ENCODE peak calls at places on chromosome 4, in ten cellular contexts. One of them, this sample, is unnamed. For H3K4me1, the result is how much of the 10 kb centered on the place peaks cover.

GRCh38 chr4:139461022-139461421 is 7.1 kb downstream of the RAB33B start:
- DNase-seq in fibroblast of lung: no peak
- DNase-seq in lung: no peak
- DNase-seq in psoas muscle: no peak
- DNase-seq in suprapubic skin: no peak
- DNase-seq in mesendoderm: peak
- DNase-seq in sigmoid colon: no peak
- DNase-seq in pancreas: no peak
- DNase-seq in tibial artery: no peak
- DNase-seq in CD8-positive, alpha-beta memory T cell: no peak
- DNase-seq in this sample: no peak

GRCh38 chr4:49032440-49033161 is 46.5 kb downstream of the CWH43 start:
- DNase-seq in fibroblast of lung: no peak
- DNase-seq in lung: no peak
- DNase-seq in psoas muscle: no peak
- DNase-seq in suprapubic skin: no peak
- DNase-seq in mesendoderm: peak
- DNase-seq in sigmoid colon: no peak
- DNase-seq in pancreas: no peak
- DNase-seq in tibial artery: no peak
- DNase-seq in CD8-positive, alpha-beta memory T cell: no peak
- DNase-seq in this sample: no peak

GRCh38 chr4:11495291-11495690 is 66.6 kb upstream of the HS3ST1 start:
- DNase-seq in fibroblast of lung: peak
- DNase-seq in lung: no peak
- DNase-seq in psoas muscle: no peak
- DNase-seq in suprapubic skin: no peak
- DNase-seq in mesendoderm: no peak
- DNase-seq in sigmoid colon: no peak
- DNase-seq in pancreas: no peak
- DNase-seq in tibial artery: no peak
- DNase-seq in CD8-positive, alpha-beta memory T cell: no peak
- DNase-seq in this sample: no peak

GRCh38 chr4:82770607-82771006 is 28.0 kb downstream of the SCD5 start:
- DNase-seq in fibroblast of lung: no peak
- DNase-seq in lung: no peak
- DNase-seq in psoas muscle: no peak
- DNase-seq in suprapubic skin: no peak
- DNase-seq in mesendoderm: no peak
- DNase-seq in sigmoid colon: no peak
- DNase-seq in pancreas: no peak
- DNase-seq in tibial artery: no peak
- DNase-seq in CD8-positive, alpha-beta memory T cell: no peak
- DNase-seq in this sample: no peak

GRCh38 chr4:150173420-150173819 is 95.2 kb downstream of the DCLK2 start:
- DNase-seq in fibroblast of lung: peak
- DNase-seq in lung: no peak
- DNase-seq in psoas muscle: no peak
- DNase-seq in suprapubic skin: no peak
- DNase-seq in mesendoderm: no peak
- DNase-seq in sigmoid colon: no peak
- DNase-seq in pancreas: no peak
- DNase-seq in tibial artery: no peak
- DNase-seq in CD8-positive, alpha-beta memory T cell: no peak
- DNase-seq in this sample: no peak

GRCh38 chr4:130712038-130712437 is 1616.1 kb downstream of the C4orf33 start:
- DNase-seq in fibroblast of lung: peak
- DNase-seq in lung: no peak
- DNase-seq in psoas muscle: no peak
- DNase-seq in suprapubic skin: no peak
- DNase-seq in mesendoderm: no peak
- DNase-seq in sigmoid colon: no peak
- DNase-seq in pancreas: no peak
- DNase-seq in tibial artery: no peak
- DNase-seq in CD8-positive, alpha-beta memory T cell: no peak
- DNase-seq in this sample: no peak

GRCh38 chr4:147094228-147094627 is 148.6 kb upstream of the TTC29 start:
- DNase-seq in fibroblast of lung: no peak
- DNase-seq in lung: no peak
- DNase-seq in psoas muscle: no peak
- DNase-seq in suprapubic skin: no peak
- DNase-seq in mesendoderm: peak
- DNase-seq in sigmoid colon: no peak
- DNase-seq in pancreas: no peak
- DNase-seq in tibial artery: no peak
- DNase-seq in CD8-positive, alpha-beta memory T cell: no peak
- DNase-seq in this sample: no peak

GRCh38 chr4:4990329-4990728 is 28.9 kb downstream of the CYTL1 start:
- DNase-seq in fibroblast of lung: no peak
- DNase-seq in lung: no peak
- DNase-seq in psoas muscle: no peak
- DNase-seq in suprapubic skin: no peak
- DNase-seq in mesendoderm: no peak
- DNase-seq in sigmoid colon: peak
- DNase-seq in pancreas: no peak
- DNase-seq in tibial artery: no peak
- DNase-seq in CD8-positive, alpha-beta memory T cell: no peak
- DNase-seq in this sample: peak

DNA sequence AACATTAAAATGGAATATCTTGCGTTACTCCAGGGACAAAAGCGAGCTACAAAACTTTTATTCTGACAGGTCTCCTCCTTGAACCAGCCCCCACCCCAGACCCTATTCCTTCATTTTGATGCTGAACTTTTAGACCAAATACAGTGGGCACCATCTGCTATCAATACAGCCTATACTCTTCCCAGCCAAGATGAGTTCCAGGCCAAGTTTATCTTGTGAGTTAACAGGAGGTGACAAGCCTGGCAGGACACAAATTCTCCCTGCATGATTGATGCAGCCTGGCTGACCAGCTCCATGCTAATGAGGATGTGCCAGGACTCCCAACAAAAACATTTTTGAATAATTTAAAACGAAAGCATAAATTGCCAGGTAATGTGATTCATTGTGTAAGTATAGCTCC is 125.0 kb downstream of the COL25A1 start:
- DNase-seq in fibroblast of lung: peak
- DNase-seq in lung: no peak
- DNase-seq in psoas muscle: no peak
- DNase-seq in suprapubic skin: no peak
- DNase-seq in mesendoderm: peak
- DNase-seq in sigmoid colon: no peak
- DNase-seq in pancreas: no peak
- DNase-seq in tibial artery: no peak
- DNase-seq in CD8-positive, alpha-beta memory T cell: no peak
- DNase-seq in this sample: no peak
- H3K27ac ChIP-seq in fibroblast of lung: no peak
- H3K27ac ChIP-seq in lung: no peak
- H3K27ac ChIP-seq in psoas muscle: no peak
- H3K27ac ChIP-seq in suprapubic skin: no peak
- H3K27ac ChIP-seq in mesendoderm: no peak
- H3K27ac ChIP-seq in sigmoid colon: no peak
- H3K27ac ChIP-seq in pancreas: no peak
- H3K27ac ChIP-seq in tibial artery: no peak
- H3K27ac ChIP-seq in CD8-positive, alpha-beta memory T cell: no peak
- H3K27ac ChIP-seq in this sample: no peak

GRCh38 chr4:73417973-73418372 is 13.9 kb downstream of the ALB start:
- DNase-seq in fibroblast of lung: peak
- DNase-seq in lung: no peak
- DNase-seq in psoas muscle: no peak
- DNase-seq in suprapubic skin: no peak
- DNase-seq in mesendoderm: peak
- DNase-seq in sigmoid colon: no peak
- DNase-seq in pancreas: no peak
- DNase-seq in tibial artery: no peak
- DNase-seq in CD8-positive, alpha-beta memory T cell: no peak
- DNase-seq in this sample: no peak

GRCh38 chr4:73416423-73417087 is 12.5 kb downstream of the ALB start:
- DNase-seq in fibroblast of lung: no peak
- DNase-seq in lung: no peak
- DNase-seq in psoas muscle: no peak
- DNase-seq in suprapubic skin: no peak
- DNase-seq in mesendoderm: no peak
- DNase-seq in sigmoid colon: no peak
- DNase-seq in pancreas: no peak
- DNase-seq in tibial artery: no peak
- DNase-seq in CD8-positive, alpha-beta memory T cell: no peak
- DNase-seq in this sample: no peak

GRCh38 chr4:73414936-73415271 is 10.8 kb downstream of the ALB start:
- DNase-seq in fibroblast of lung: no peak
- DNase-seq in lung: no peak
- DNase-seq in psoas muscle: no peak
- DNase-seq in suprapubic skin: no peak
- DNase-seq in mesendoderm: no peak
- DNase-seq in sigmoid colon: no peak
- DNase-seq in pancreas: no peak
- DNase-seq in tibial artery: no peak
- DNase-seq in CD8-positive, alpha-beta memory T cell: no peak
- DNase-seq in this sample: no peak

GRCh38 chr4:73417342-73417741 is 13.3 kb downstream of the ALB start:
- DNase-seq in fibroblast of lung: no peak
- DNase-seq in lung: no peak
- DNase-seq in psoas muscle: no peak
- DNase-seq in suprapubic skin: no peak
- DNase-seq in mesendoderm: no peak
- DNase-seq in sigmoid colon: no peak
- DNase-seq in pancreas: no peak
- DNase-seq in tibial artery: no peak
- DNase-seq in CD8-positive, alpha-beta memory T cell: no peak
- DNase-seq in this sample: no peak

GRCh38 chr4:73415807-73416238 is 11.7 kb downstream of the ALB start:
- DNase-seq in fibroblast of lung: no peak
- DNase-seq in lung: no peak
- DNase-seq in psoas muscle: no peak
- DNase-seq in suprapubic skin: no peak
- DNase-seq in mesendoderm: no peak
- DNase-seq in sigmoid colon: no peak
- DNase-seq in pancreas: no peak
- DNase-seq in tibial artery: no peak
- DNase-seq in CD8-positive, alpha-beta memory T cell: no peak
- DNase-seq in this sample: no peak
- H3K4me1 ChIP-seq in fibroblast of lung: under half
- H3K4me1 ChIP-seq in lung: under half
- H3K4me1 ChIP-seq in psoas muscle: under half
- H3K4me1 ChIP-seq in suprapubic skin: under half
- H3K4me1 ChIP-seq in mesendoderm: under half
- H3K4me1 ChIP-seq in sigmoid colon: under half
- H3K4me1 ChIP-seq in pancreas: under half
- H3K4me1 ChIP-seq in tibial artery: under half
- H3K4me1 ChIP-seq in CD8-positive, alpha-beta memory T cell: under half
- H3K4me1 ChIP-seq in this sample: under half

GRCh38 chr4:186067757-186068385 is 1.1 kb upstream of the TLR3 start:
- DNase-seq in fibroblast of lung: peak
- DNase-seq in lung: peak
- DNase-seq in psoas muscle: no peak
- DNase-seq in suprapubic skin: peak
- DNase-seq in mesendoderm: peak
- DNase-seq in sigmoid colon: peak
- DNase-seq in pancreas: peak
- DNase-seq in tibial artery: peak
- DNase-seq in CD8-positive, alpha-beta memory T cell: peak
- DNase-seq in this sample: peak

GRCh38 chr4:186072516-186072915 is 3.6 kb downstream of the TLR3 start:
- DNase-seq in fibroblast of lung: no peak
- DNase-seq in lung: no peak
- DNase-seq in psoas muscle: no peak
- DNase-seq in suprapubic skin: no peak
- DNase-seq in mesendoderm: no peak
- DNase-seq in sigmoid colon: no peak
- DNase-seq in pancreas: no peak
- DNase-seq in tibial artery: no peak
- DNase-seq in CD8-positive, alpha-beta memory T cell: no peak
- DNase-seq in this sample: no peak

GRCh38 chr4:186074189-186074588 is 5.2 kb downstream of the TLR3 start:
- DNase-seq in fibroblast of lung: no peak
- DNase-seq in lung: peak
- DNase-seq in psoas muscle: no peak
- DNase-seq in suprapubic skin: no peak
- DNase-seq in mesendoderm: no peak
- DNase-seq in sigmoid colon: no peak
- DNase-seq in pancreas: no peak
- DNase-seq in tibial artery: no peak
- DNase-seq in CD8-positive, alpha-beta memory T cell: no peak
- DNase-seq in this sample: peak

GRCh38 chr4:186069734-186070133 is 778 bp downstream of the TLR3 start:
- DNase-seq in fibroblast of lung: no peak
- DNase-seq in lung: peak
- DNase-seq in psoas muscle: no peak
- DNase-seq in suprapubic skin: no peak
- DNase-seq in mesendoderm: no peak
- DNase-seq in sigmoid colon: no peak
- DNase-seq in pancreas: no peak
- DNase-seq in tibial artery: no peak
- DNase-seq in CD8-positive, alpha-beta memory T cell: no peak
- DNase-seq in this sample: no peak

GRCh38 chr4:186068581-186069402 is at the start of gene TLR3:
- DNase-seq in fibroblast of lung: peak
- DNase-seq in lung: no peak
- DNase-seq in psoas muscle: no peak
- DNase-seq in suprapubic skin: no peak
- DNase-seq in mesendoderm: no peak
- DNase-seq in sigmoid colon: no peak
- DNase-seq in pancreas: no peak
- DNase-seq in tibial artery: no peak
- DNase-seq in CD8-positive, alpha-beta memory T cell: no peak
- DNase-seq in this sample: no peak
- H3K4me3 ChIP-seq in fibroblast of lung: peak
- H3K4me3 ChIP-seq in lung: peak
- H3K4me3 ChIP-seq in psoas muscle: peak
- H3K4me3 ChIP-seq in suprapubic skin: peak
- H3K4me3 ChIP-seq in mesendoderm: no peak
- H3K4me3 ChIP-seq in sigmoid colon: peak
- H3K4me3 ChIP-seq in pancreas: peak
- H3K4me3 ChIP-seq in tibial artery: peak
- H3K4me3 ChIP-seq in CD8-positive, alpha-beta memory T cell: peak
- H3K4me3 ChIP-seq in this sample: peak

DNA sequence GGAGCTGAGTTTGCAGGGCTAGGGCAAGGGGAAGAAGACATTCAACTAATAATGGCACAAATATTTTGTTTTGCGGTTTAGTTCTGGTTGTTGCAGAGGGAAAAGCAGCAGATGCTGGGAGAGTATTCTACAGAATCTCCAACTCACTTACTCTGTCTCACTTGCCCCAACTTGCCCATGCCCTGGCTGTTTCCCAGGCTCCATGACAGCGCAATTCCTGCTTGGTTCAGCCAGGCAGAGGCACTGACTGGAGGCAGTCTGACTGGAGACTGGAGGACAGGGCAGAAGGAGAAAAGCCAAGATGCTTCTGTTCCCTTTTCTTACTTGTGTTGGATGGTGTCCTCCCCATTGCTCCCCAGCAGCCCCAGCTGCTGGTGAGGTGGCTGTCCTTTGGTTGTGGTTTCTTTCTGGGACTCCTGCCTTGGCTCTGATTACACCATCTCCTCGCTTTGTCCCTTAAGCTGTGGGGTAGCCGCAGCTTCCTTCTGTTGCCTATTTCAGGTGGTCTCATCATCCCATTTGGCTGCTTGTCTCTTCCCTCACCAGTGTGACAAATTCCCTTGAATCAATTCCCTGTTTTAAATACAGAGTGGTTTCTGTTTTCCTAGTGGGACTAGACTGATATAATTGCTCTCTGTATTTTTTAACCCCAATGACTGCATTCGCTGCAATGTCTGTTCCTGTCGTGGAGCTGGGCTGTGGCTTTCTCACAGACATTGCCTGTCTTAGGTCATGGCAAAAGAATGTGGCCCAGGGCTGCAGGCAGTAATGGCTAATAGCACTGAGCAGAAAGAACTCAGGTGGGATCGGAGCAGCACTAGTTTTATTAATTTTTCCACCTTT is 24.2 kb upstream of the RASL11B start:
- DNase-seq in fibroblast of lung: peak
- DNase-seq in lung: no peak
- DNase-seq in psoas muscle: no peak
- DNase-seq in suprapubic skin: no peak
- DNase-seq in mesendoderm: peak
- DNase-seq in sigmoid colon: no peak
- DNase-seq in pancreas: no peak
- DNase-seq in tibial artery: no peak
- DNase-seq in CD8-positive, alpha-beta memory T cell: no peak
- DNase-seq in this sample: no peak
- H3K27ac ChIP-seq in fibroblast of lung: no peak
- H3K27ac ChIP-seq in lung: no peak
- H3K27ac ChIP-seq in psoas muscle: no peak
- H3K27ac ChIP-seq in suprapubic skin: peak
- H3K27ac ChIP-seq in mesendoderm: peak
- H3K27ac ChIP-seq in sigmoid colon: no peak
- H3K27ac ChIP-seq in pancreas: no peak
- H3K27ac ChIP-seq in tibial artery: no peak
- H3K27ac ChIP-seq in CD8-positive, alpha-beta memory T cell: no peak
- H3K27ac ChIP-seq in this sample: no peak

This sample was measured in right cardiac atrium.